ENCODE peak calls at places on chromosomes 1 and 21, in six cellular contexts. Z is HCT116, C is SK-N-SH, K is OCI-LY7, A is MM.1S, D is hepatocyte. H is an unnamed sample. For H3K4me1, the result is how much of the 10 kb centered on the place peaks cover.

GRCh38 chr1:2431095-2431494 is 18.7 kb upstream of the PEX10 start:
- DNase-seq in D (no peak), C (no peak), K (no peak), Z (no peak), A (no peak), H (no peak)

GRCh38 chr1:6423321-6423999 is 1.1 kb upstream of the ESPN start:
- DNase-seq in D (peak), C (peak), A (peak), Z (peak), K (peak), H (peak)

GRCh38 chr1:30506785-30507312 is 216.5 kb downstream of the MATN1 start:
- DNase-seq in A (no peak), K (no peak), Z (no peak), C (no peak), D (no peak), H (no peak)

GRCh38 chr1:17369466-17369865 is 2.5 kb upstream of the PADI6 start:
- DNase-seq in K (no peak), D (no peak), A (no peak), Z (no peak), C (no peak), H (peak)

GRCh38 chr1:32592953-32593352 is 53.7 kb downstream of the ZBTB8A start:
- DNase-seq in D (no peak), K (no peak), C (no peak), Z (no peak), A (no peak), H (peak)

GRCh38 chr1:147738129-147738528 is 22.3 kb downstream of the GJA5 start:
- DNase-seq in A (no peak), D (no peak), K (no peak), Z (no peak), C (no peak), H (no peak)

GRCh38 chr1:53070621-53071020 is 8.6 kb downstream of the PODN start:
- DNase-seq in K (no peak), A (no peak), Z (no peak), D (no peak), C (peak), H (no peak)

GRCh38 chr1:156663178-156663577 is 14.0 kb downstream of the NES start:
- DNase-seq in A (no peak), C (no peak), Z (no peak), K (peak), D (peak), H (peak)

GRCh38 chr1:11342677-11343076 is 69.7 kb downstream of the UBIAD1 start:
- DNase-seq in K (no peak), A (no peak), D (no peak), C (peak), Z (no peak), H (no peak)

GRCh38 chr1:98264727-98265126 is 343.9 kb upstream of the DPYD start:
- DNase-seq in D (no peak), Z (no peak), C (no peak), A (no peak), K (no peak), H (no peak)

GRCh38 chr1:201126832-201127754 is at the start of gene ASCL5:
- DNase-seq in C (peak), Z (peak), D (peak), K (no peak), A (no peak), H (peak)

GRCh38 chr1:223731076-223731770 is 18.9 kb downstream of the CAPN2 start:
- DNase-seq in Z (no peak), D (peak), A (no peak), K (no peak), C (no peak), H (peak)

GRCh38 chr1:65042467-65042866 is 76.1 kb upstream of the JAK1 start:
- DNase-seq in A (no peak), Z (no peak), K (no peak), D (no peak), C (no peak), H (no peak)

GRCh38 chr1:209486861-209487260 is 96.7 kb upstream of the CAMK1G start:
- DNase-seq in C (no peak), Z (no peak), A (no peak), D (no peak), K (no peak), H (peak)

GRCh38 chr1:111422546-111423391 is 4.8 kb downstream of the OVGP1 start:
- DNase-seq in C (no peak), K (no peak), A (no peak), D (peak), Z (no peak), H (peak)

GRCh38 chr1:240888039-240888786 is 276.3 kb upstream of the GREM2 start:
- DNase-seq in A (peak), Z (peak), D (peak), K (peak), C (peak), H (no peak)

GRCh38 chr1:206503591-206504362 is 3.6 kb upstream of the RASSF5 start:
- DNase-seq in C (no peak), K (no peak), A (no peak), D (peak), Z (peak), H (peak)

GRCh38 chr1:162087118-162087517 is 17.6 kb downstream of the NOS1AP start:
- DNase-seq in K (no peak), A (no peak), Z (no peak), C (no peak), D (no peak), H (peak)

GRCh38 chr1:51605961-51606723 is 10.8 kb upstream of the OSBPL9 start:
- DNase-seq in K (no peak), A (no peak), D (no peak), C (no peak), Z (no peak), H (no peak)

GRCh38 chr1:234244482-234244881 is 128.8 kb upstream of the COA6 start:
- DNase-seq in Z (no peak), A (no peak), C (no peak), K (no peak), D (no peak), H (no peak)

GRCh38 chr1:5645929-5646328 is 346.3 kb downstream of the NPHP4 start:
- DNase-seq in Z (no peak), D (no peak), K (no peak), A (no peak), C (no peak), H (no peak)

GRCh38 chr1:148352470-148353118 is 130.5 kb downstream of the PPIAL4G start:
- DNase-seq in K (no peak), C (no peak), D (no peak), A (no peak), Z (no peak), H (no peak)

GRCh38 chr1:46682064-46682463 is 10.4 kb downstream of the TEX38 start:
- DNase-seq in Z (no peak), A (no peak), C (no peak), K (no peak), D (no peak), H (no peak)

GRCh38 chr1:238489006-238489405 is 598.3 kb upstream of the ZP4 start:
- DNase-seq in K (no peak), C (no peak), A (no peak), Z (no peak), D (no peak), H (no peak)

GRCh38 chr21:29721964-29722363 is 217.8 kb downstream of the GRIK1 start:
- DNase-seq in K (no peak), D (no peak), Z (no peak), A (no peak), C (no peak), H (no peak)

GRCh38 chr21:29717659-29718058 is 222.1 kb downstream of the GRIK1 start:
- DNase-seq in K (no peak), C (no peak), Z (no peak), D (no peak), A (no peak), H (no peak)

GRCh38 chr21:29718081-29718815 is 221.5 kb downstream of the GRIK1 start:
- DNase-seq in K (no peak), D (no peak), C (no peak), A (no peak), Z (no peak), H (peak)

GRCh38 chr21:29719561-29719960 is 220.2 kb downstream of the GRIK1 start:
- DNase-seq in K (no peak), C (peak), Z (no peak), D (no peak), A (no peak), H (no peak)

GRCh38 chr21:29721242-29721641 is 218.6 kb downstream of the GRIK1 start:
- DNase-seq in C (no peak), Z (no peak), K (no peak), A (no peak), D (no peak), H (no peak)
- TF ChIP-seq EZH2phosphoT487 in C (no peak), Z (no peak), K (no peak), A (no peak), D (no peak), H (no peak)

DNA sequence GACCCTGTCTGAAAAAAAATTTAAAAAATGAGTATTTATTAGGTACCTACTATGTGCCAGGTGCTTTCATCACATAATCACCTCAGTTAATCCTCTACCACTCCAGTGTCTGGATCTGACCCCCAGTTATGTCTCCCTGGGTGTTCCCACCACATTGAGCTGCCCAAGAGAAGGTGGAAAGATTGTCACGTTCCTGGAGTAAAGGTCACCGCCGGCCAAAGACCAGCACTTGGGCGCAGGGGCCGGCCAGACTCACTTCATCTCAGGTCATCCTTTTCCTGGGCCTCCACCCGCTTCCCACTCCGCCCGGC is 714 bp downstream of the PYCR2 start:
- DNase-seq in C (no peak), K (no peak), Z (no peak), A (no peak), D (peak), H (peak)
- H3K4me1 ChIP-seq in C (under half), K (half or more), Z (under half), A (under half), D (under half), H (under half)

DNA sequence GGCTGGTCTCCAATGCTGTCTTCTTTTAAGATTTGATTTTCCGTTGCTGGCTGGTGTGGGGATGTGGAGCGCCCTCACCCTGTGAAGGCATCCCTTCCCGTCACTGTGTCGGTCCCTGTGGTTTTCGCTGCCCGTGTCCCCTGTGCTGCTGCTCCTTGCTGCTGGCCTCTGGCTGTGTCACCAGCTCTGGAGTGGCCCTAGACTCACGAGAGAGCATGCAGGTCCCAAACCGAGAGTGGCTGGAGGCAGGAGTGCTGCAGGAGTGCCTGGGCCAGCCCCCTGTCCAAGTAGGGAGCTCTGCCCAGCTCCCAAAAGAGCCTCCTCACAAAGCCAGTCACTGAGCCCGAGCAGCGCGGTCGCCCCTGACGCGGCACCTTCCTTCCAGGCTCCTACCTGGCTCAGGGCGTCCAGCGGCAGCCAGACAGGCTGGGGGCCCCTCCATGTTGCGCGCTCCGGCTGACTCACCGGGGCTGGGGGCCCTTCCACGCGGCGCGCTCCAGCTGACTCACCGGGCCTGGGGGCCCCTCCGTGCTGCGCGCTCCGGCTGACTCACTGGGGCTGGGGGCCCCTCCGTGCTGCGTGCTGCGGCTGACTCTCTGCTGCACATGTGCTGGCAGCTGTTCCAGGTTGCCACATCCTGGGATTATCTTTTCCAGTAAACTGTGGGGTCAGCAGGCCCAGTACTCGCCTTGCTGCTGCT is 106.7 kb upstream of the COL6A1 start:
- DNase-seq in Z (no peak), C (peak), D (peak), K (no peak), A (no peak), H (peak)
- H3K4me3 ChIP-seq in Z (no peak), C (peak), D (no peak), K (no peak), A (no peak), H (peak)

DNA sequence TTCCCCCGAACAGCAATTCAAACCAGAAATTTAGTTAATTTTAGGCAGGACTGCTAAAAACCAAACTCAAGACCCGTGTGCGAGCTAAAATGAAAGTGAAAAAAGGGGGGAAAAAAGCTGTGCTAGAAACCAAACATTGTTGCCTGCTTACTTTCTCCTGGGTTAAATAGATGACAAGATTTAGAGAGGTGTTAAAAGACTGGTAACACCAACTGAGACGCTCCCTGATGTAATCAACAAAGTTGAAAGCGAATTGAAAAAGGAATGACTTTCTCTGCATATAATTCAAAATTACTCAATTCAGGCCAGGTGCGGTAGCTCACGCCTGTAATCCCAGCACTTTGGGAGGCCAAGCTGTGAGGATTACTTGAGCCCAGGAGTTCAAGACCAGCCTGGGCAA is 6.8 kb downstream of the CDCA8 start:
- DNase-seq in A (no peak), C (no peak), Z (no peak), D (no peak), K (no peak), H (no peak)
- TF ChIP-seq EZH2phosphoT487 in A (no peak), C (no peak), Z (no peak), D (no peak), K (no peak), H (no peak)

GRCh38 chr1:204074274-204075115 is 1.6 kb downstream of the SOX13 start:
- DNase-seq in D (peak), C (peak), A (no peak), K (no peak), Z (no peak), H (peak)

GRCh38 chr1:204075116-204075636 is 2.3 kb downstream of the SOX13 start:
- DNase-seq in D (peak), C (no peak), A (no peak), K (no peak), Z (no peak), H (peak)

GRCh38 chr1:204076891-204077290 is 4.0 kb downstream of the SOX13 start:
- DNase-seq in A (no peak), D (no peak), Z (no peak), C (no peak), K (no peak), H (peak)

GRCh38 chr1:204077979-204078696 is 5.2 kb downstream of the SOX13 start:
- DNase-seq in Z (no peak), A (no peak), K (no peak), C (no peak), D (peak), H (no peak)

DNA sequence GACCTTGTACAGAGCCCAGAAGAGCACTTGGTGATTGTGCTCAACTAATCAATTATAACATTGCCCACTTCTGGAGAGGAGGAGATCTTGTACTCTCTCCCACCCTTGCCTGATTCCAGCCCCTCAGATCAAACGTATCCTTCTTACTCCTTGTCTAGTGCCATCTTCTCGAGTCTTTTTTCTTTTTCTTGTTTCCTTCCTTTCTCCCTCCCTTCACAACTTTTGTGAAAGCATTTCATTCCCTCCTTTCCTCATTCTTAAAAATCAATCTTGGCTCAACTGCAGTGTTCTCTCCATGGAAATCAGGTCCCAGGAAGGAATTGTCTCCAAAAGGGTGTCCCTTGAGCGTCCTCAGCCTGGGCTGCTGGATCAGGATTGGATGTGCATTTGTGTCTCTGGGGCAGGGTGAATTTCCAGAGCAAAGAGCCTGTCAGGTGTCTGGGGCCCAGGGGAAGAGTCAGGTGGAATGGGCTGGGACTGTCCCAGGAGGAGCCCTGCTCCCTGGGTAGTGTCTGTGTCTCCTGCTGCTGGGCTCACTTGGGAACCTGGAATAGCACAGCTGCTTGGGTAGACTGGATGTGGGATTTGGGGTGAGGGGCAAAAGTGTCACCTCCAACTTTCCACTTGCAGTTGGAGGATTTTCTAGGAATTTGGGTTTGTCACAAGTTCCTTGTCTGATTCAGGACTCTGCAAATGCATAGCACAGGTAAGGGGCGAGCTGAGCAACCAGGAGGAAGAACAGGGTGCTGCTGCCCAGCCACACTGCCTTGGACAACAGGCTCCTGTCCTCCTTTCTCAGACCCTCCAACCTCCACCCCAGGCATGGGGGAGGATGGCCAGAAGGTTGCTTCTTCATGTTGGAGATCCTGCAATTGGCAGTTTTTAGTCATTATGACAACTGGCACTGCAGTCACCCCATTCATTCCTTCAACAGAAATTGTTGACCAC is 3.2 kb downstream of the SOX13 start:
- DNase-seq in C (no peak), D (peak), Z (no peak), A (no peak), K (no peak), H (no peak)
- H3K4me1 ChIP-seq in C (under half), D (under half), Z (half or more), A (under half), K (under half), H (under half)

GRCh38 chr1:153921080-153921802 is 1.5 kb downstream of the GATAD2B start:
- DNase-seq in D (no peak), C (no peak), K (no peak), Z (no peak), A (no peak), H (peak)

GRCh38 chr1:153922838-153923652 is at the start of gene GATAD2B:
- DNase-seq in D (peak), C (peak), Z (peak), K (peak), A (peak), H (peak)

GRCh38 chr1:153921803-153922075 is 1.0 kb downstream of the GATAD2B start:
- DNase-seq in K (peak), Z (no peak), A (peak), C (peak), D (no peak), H (no peak)

GRCh38 chr1:153922076-153922837 is 515 bp downstream of the GATAD2B start:
- DNase-seq in A (no peak), K (peak), C (peak), Z (no peak), D (peak), H (peak)

DNA sequence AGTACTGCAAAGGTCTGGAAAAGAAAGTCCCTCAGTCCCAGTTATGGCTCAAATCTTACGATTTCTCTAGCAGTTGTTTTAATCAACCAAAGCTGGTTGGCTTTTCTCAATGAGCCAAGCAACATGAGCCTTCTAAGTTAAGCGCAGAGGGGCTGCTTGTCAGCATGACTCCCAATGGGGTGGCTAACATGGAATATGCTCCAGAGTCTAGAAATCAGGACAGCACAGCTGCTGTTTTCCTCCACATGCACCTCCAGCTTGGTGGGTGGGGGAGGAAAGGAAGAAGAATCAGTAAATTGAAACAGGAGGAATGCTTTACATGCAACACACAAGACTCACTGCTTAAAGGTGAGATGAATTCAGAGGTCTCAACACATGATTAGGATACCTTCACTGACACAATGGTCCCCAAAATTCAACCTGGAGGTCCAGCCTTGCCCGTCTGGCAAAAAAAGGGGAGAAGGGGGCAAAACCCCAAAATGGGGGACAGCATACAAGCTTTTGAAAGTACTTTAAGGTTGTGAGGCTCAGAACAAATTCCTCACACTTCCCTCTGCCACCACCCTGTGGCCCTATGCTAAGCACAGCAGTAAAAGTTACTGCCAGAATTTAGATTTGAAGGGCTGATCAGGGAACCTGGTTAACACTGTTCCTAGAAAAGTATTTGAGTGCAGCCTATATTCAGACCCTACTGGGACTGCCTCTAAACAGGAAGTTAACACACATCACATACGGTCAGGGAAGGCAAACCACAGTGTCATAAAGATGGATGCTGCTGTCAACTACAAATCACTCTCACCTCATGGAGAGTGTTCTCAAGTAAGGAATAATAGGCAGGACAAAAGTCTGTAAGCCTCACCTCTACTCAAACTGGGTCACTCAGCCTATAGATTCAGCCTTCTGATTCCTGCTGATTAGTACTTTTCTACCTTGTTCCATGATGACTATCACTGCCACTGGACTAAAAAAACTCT is 2.6 kb downstream of the GATAD2B start:
- DNase-seq in C (peak), D (no peak), K (peak), Z (no peak), A (peak), H (peak)
- H3K4me3 ChIP-seq in C (no peak), D (peak), K (peak), Z (no peak), A (peak), H (peak)

GRCh38 chr1:167795810-167796740 is 74.3 kb downstream of the MPZL1 start:
- DNase-seq in C (no peak), K (no peak), Z (no peak), D (no peak), A (no peak), H (peak)

GRCh38 chr1:167794043-167794442 is 72.3 kb downstream of the MPZL1 start:
- DNase-seq in Z (no peak), K (no peak), A (no peak), C (no peak), D (no peak), H (peak)

GRCh38 chr1:167799747-167800146 is 78.0 kb downstream of the MPZL1 start:
- DNase-seq in K (no peak), Z (no peak), C (no peak), D (no peak), A (no peak), H (no peak)

GRCh38 chr1:167798951-167799350 is 77.2 kb downstream of the MPZL1 start:
- DNase-seq in D (no peak), Z (no peak), K (no peak), C (no peak), A (no peak), H (no peak)

GRCh38 chr1:167797005-167797404 is 75.2 kb downstream of the MPZL1 start:
- DNase-seq in Z (no peak), C (no peak), K (peak), D (peak), A (no peak), H (peak)
- TF ChIP-seq EZH2phosphoT487 in Z (no peak), C (no peak), K (no peak), D (no peak), A (no peak), H (no peak)